ENCODE peak calls at places on chromosomes 4 and X, in eight cellular contexts. One of them, this sample, is unnamed.

GRCh38 chr4:128908735-128909134 is 99.2 kb downstream of the JADE1 start:
- DNase-seq in K562: no peak
- DNase-seq in colonic mucosa: no peak
- DNase-seq in heart left ventricle: no peak
- DNase-seq in cardiac muscle cell: no peak
- DNase-seq in ovary: no peak
- DNase-seq in dorsolateral prefrontal cortex: no peak
- DNase-seq in fibroblast of lung: peak
- DNase-seq in this sample: no peak

GRCh38 chrX:134362560-134363089 is 97.3 kb upstream of the HPRT1 start:
- DNase-seq in K562: no peak
- DNase-seq in colonic mucosa: no peak
- DNase-seq in heart left ventricle: no peak
- DNase-seq in cardiac muscle cell: no peak
- DNase-seq in ovary: no peak
- DNase-seq in dorsolateral prefrontal cortex: no peak
- DNase-seq in fibroblast of lung: no peak
- DNase-seq in this sample: no peak

GRCh38 chrX:110847334-110847733 is 51.7 kb upstream of the CHRDL1 start:
- DNase-seq in K562: peak
- DNase-seq in colonic mucosa: peak
- DNase-seq in heart left ventricle: no peak
- DNase-seq in cardiac muscle cell: peak
- DNase-seq in ovary: no peak
- DNase-seq in dorsolateral prefrontal cortex: no peak
- DNase-seq in fibroblast of lung: peak
- DNase-seq in this sample: no peak

GRCh38 chrX:40268126-40268525 is 170.4 kb upstream of the BCOR start:
- DNase-seq in K562: no peak
- DNase-seq in colonic mucosa: no peak
- DNase-seq in heart left ventricle: no peak
- DNase-seq in cardiac muscle cell: no peak
- DNase-seq in ovary: no peak
- DNase-seq in dorsolateral prefrontal cortex: no peak
- DNase-seq in fibroblast of lung: no peak
- DNase-seq in this sample: no peak

GRCh38 chr4:100170986-100171385 is 19.3 kb downstream of the DDIT4L start:
- DNase-seq in K562: no peak
- DNase-seq in colonic mucosa: no peak
- DNase-seq in heart left ventricle: no peak
- DNase-seq in cardiac muscle cell: no peak
- DNase-seq in ovary: no peak
- DNase-seq in dorsolateral prefrontal cortex: no peak
- DNase-seq in fibroblast of lung: no peak
- DNase-seq in this sample: no peak

GRCh38 chr4:73653695-73654106 is 33.5 kb upstream of the RASSF6 start:
- DNase-seq in K562: peak
- DNase-seq in colonic mucosa: peak
- DNase-seq in heart left ventricle: no peak
- DNase-seq in cardiac muscle cell: peak
- DNase-seq in ovary: no peak
- DNase-seq in dorsolateral prefrontal cortex: no peak
- DNase-seq in fibroblast of lung: peak
- DNase-seq in this sample: no peak

GRCh38 chr4:53863731-53864130 is 200.7 kb downstream of the CHIC2 start:
- DNase-seq in K562: no peak
- DNase-seq in colonic mucosa: no peak
- DNase-seq in heart left ventricle: no peak
- DNase-seq in cardiac muscle cell: peak
- DNase-seq in ovary: no peak
- DNase-seq in dorsolateral prefrontal cortex: no peak
- DNase-seq in fibroblast of lung: peak
- DNase-seq in this sample: no peak

GRCh38 chrX:9816094-9816700 is 30.0 kb downstream of the SHROOM2 start:
- DNase-seq in K562: no peak
- DNase-seq in colonic mucosa: no peak
- DNase-seq in heart left ventricle: no peak
- DNase-seq in cardiac muscle cell: no peak
- DNase-seq in ovary: no peak
- DNase-seq in dorsolateral prefrontal cortex: no peak
- DNase-seq in fibroblast of lung: no peak
- DNase-seq in this sample: no peak

GRCh38 chr4:59644765-59645164 is 1555.4 kb upstream of the ADGRL3 start:
- DNase-seq in K562: no peak
- DNase-seq in colonic mucosa: no peak
- DNase-seq in heart left ventricle: no peak
- DNase-seq in cardiac muscle cell: no peak
- DNase-seq in ovary: no peak
- DNase-seq in dorsolateral prefrontal cortex: no peak
- DNase-seq in fibroblast of lung: no peak
- DNase-seq in this sample: no peak

GRCh38 chrX:11151799-11152591 is 40.9 kb downstream of the HCCS start:
- DNase-seq in K562: no peak
- DNase-seq in colonic mucosa: no peak
- DNase-seq in heart left ventricle: no peak
- DNase-seq in cardiac muscle cell: no peak
- DNase-seq in ovary: no peak
- DNase-seq in dorsolateral prefrontal cortex: no peak
- DNase-seq in fibroblast of lung: no peak
- DNase-seq in this sample: no peak

GRCh38 chrX:81168391-81168790 is 33.3 kb downstream of the HMGN5 start:
- DNase-seq in K562: no peak
- DNase-seq in colonic mucosa: no peak
- DNase-seq in heart left ventricle: no peak
- DNase-seq in cardiac muscle cell: no peak
- DNase-seq in ovary: no peak
- DNase-seq in dorsolateral prefrontal cortex: no peak
- DNase-seq in fibroblast of lung: no peak
- DNase-seq in this sample: no peak

GRCh38 chr4:69750346-69750745 is 10.1 kb downstream of the SULT1B1 start:
- DNase-seq in K562: no peak
- DNase-seq in colonic mucosa: no peak
- DNase-seq in heart left ventricle: no peak
- DNase-seq in cardiac muscle cell: no peak
- DNase-seq in ovary: no peak
- DNase-seq in dorsolateral prefrontal cortex: no peak
- DNase-seq in fibroblast of lung: no peak
- DNase-seq in this sample: no peak

GRCh38 chr4:84497220-84497834 is 1.8 kb downstream of the NKX6-1 start:
- DNase-seq in K562: no peak
- DNase-seq in colonic mucosa: no peak
- DNase-seq in heart left ventricle: no peak
- DNase-seq in cardiac muscle cell: no peak
- DNase-seq in ovary: no peak
- DNase-seq in dorsolateral prefrontal cortex: no peak
- DNase-seq in fibroblast of lung: no peak
- DNase-seq in this sample: peak

GRCh38 chr4:150888625-150889024 is 126.5 kb downstream of the LRBA start:
- DNase-seq in K562: no peak
- DNase-seq in colonic mucosa: no peak
- DNase-seq in heart left ventricle: no peak
- DNase-seq in cardiac muscle cell: no peak
- DNase-seq in ovary: no peak
- DNase-seq in dorsolateral prefrontal cortex: no peak
- DNase-seq in fibroblast of lung: no peak
- DNase-seq in this sample: no peak

GRCh38 chr4:1050486-1051213 is 39.2 kb downstream of the FGFRL1 start:
- DNase-seq in K562: no peak
- DNase-seq in colonic mucosa: no peak
- DNase-seq in heart left ventricle: peak
- DNase-seq in cardiac muscle cell: no peak
- DNase-seq in ovary: peak
- DNase-seq in dorsolateral prefrontal cortex: peak
- DNase-seq in fibroblast of lung: peak
- DNase-seq in this sample: no peak

GRCh38 chr4:180596888-180597483 is 1646.2 kb upstream of the TENM3 start:
- DNase-seq in K562: no peak
- DNase-seq in colonic mucosa: no peak
- DNase-seq in heart left ventricle: no peak
- DNase-seq in cardiac muscle cell: no peak
- DNase-seq in ovary: no peak
- DNase-seq in dorsolateral prefrontal cortex: no peak
- DNase-seq in fibroblast of lung: no peak
- DNase-seq in this sample: no peak

GRCh38 chrX:7108995-7109634 is 38.4 kb upstream of the STS start:
- DNase-seq in K562: no peak
- DNase-seq in colonic mucosa: no peak
- DNase-seq in heart left ventricle: no peak
- DNase-seq in cardiac muscle cell: peak
- DNase-seq in ovary: no peak
- DNase-seq in dorsolateral prefrontal cortex: no peak
- DNase-seq in fibroblast of lung: no peak
- DNase-seq in this sample: no peak

GRCh38 chr4:82756061-82756460 is 42.5 kb downstream of the SCD5 start:
- DNase-seq in K562: no peak
- DNase-seq in colonic mucosa: no peak
- DNase-seq in heart left ventricle: no peak
- DNase-seq in cardiac muscle cell: no peak
- DNase-seq in ovary: no peak
- DNase-seq in dorsolateral prefrontal cortex: no peak
- DNase-seq in fibroblast of lung: no peak
- DNase-seq in this sample: no peak

DNA sequence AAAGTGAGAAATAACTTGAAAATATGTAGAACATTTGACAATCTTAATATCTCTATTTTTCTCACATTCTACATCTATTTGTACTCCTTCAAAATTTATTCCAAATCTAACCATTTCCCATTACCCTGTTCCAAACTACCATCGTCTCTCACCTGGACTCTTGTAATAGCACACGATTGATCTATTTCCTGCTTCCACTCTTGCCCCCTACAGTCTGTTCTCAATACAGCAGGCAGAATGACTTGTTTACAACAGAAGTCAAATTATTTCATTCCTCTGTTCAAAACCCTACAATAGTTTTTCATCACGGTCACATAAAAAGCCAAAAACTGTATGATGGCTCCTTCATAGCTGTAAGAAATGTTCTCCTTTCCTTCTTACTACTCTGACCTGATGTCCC is 21.1 kb upstream of the LUZP4 start:
- DNase-seq in K562: no peak
- DNase-seq in colonic mucosa: no peak
- DNase-seq in heart left ventricle: no peak
- DNase-seq in cardiac muscle cell: peak
- DNase-seq in ovary: no peak
- DNase-seq in dorsolateral prefrontal cortex: no peak
- DNase-seq in fibroblast of lung: peak
- DNase-seq in this sample: no peak
- TF ChIP-seq CTCF in K562: no peak
- TF ChIP-seq CTCF in colonic mucosa: peak
- TF ChIP-seq CTCF in heart left ventricle: peak
- TF ChIP-seq CTCF in cardiac muscle cell: peak
- TF ChIP-seq CTCF in ovary: no peak
- TF ChIP-seq CTCF in dorsolateral prefrontal cortex: peak
- TF ChIP-seq CTCF in fibroblast of lung: peak
- TF ChIP-seq CTCF in this sample: peak

GRCh38 chrX:113492895-113493294 is 652.3 kb upstream of the AMOT start:
- DNase-seq in K562: no peak
- DNase-seq in colonic mucosa: no peak
- DNase-seq in heart left ventricle: no peak
- DNase-seq in cardiac muscle cell: no peak
- DNase-seq in ovary: no peak
- DNase-seq in dorsolateral prefrontal cortex: no peak
- DNase-seq in fibroblast of lung: no peak
- DNase-seq in this sample: no peak
- TF ChIP-seq CTCF in K562: no peak
- TF ChIP-seq CTCF in colonic mucosa: no peak
- TF ChIP-seq CTCF in heart left ventricle: no peak
- TF ChIP-seq CTCF in cardiac muscle cell: no peak
- TF ChIP-seq CTCF in ovary: no peak
- TF ChIP-seq CTCF in dorsolateral prefrontal cortex: no peak
- TF ChIP-seq CTCF in fibroblast of lung: no peak
- TF ChIP-seq CTCF in this sample: no peak

GRCh38 chr4:27703771-27704170 is 843.1 kb downstream of the STIM2 start:
- DNase-seq in K562: no peak
- DNase-seq in colonic mucosa: no peak
- DNase-seq in heart left ventricle: no peak
- DNase-seq in cardiac muscle cell: no peak
- DNase-seq in ovary: no peak
- DNase-seq in dorsolateral prefrontal cortex: no peak
- DNase-seq in fibroblast of lung: no peak
- DNase-seq in this sample: no peak

GRCh38 chr4:27701563-27701962 is 840.9 kb downstream of the STIM2 start:
- DNase-seq in K562: no peak
- DNase-seq in colonic mucosa: no peak
- DNase-seq in heart left ventricle: no peak
- DNase-seq in cardiac muscle cell: no peak
- DNase-seq in ovary: no peak
- DNase-seq in dorsolateral prefrontal cortex: no peak
- DNase-seq in fibroblast of lung: no peak
- DNase-seq in this sample: no peak

DNA sequence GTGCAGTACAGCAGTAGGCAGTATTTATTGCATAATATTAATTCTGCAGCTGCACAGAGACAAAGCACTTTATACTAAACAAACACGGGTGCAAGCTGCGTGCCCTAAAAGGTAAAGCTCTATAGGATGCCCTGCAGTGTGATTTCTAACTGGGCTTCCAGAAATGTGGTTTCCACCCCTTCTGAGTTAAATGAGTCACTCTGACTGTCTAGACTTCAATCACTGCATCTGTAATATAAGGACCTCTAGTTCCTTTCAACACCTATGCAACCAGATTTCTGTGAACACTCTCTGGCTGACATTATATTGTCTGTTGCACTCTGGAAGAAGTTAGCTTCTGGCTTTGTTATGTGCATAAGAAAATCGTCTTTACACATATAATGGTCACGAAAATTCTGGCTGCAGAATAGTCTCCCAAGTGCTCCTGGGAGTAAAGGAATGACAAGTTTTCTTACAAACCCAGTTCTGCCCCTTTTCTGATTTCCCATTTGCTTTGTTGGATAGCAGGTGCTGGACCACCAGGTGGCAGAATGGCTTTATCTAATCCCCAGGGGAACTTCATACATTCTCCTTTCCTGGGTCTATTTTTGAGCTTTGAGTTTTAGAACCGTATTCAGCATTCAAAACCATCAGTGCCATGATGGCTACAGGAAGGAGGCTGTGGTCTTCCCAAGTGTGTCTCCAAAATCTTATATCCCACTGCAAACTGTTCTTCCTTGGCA is 842.2 kb downstream of the STIM2 start:
- DNase-seq in K562: peak
- DNase-seq in colonic mucosa: no peak
- DNase-seq in heart left ventricle: no peak
- DNase-seq in cardiac muscle cell: peak
- DNase-seq in ovary: no peak
- DNase-seq in dorsolateral prefrontal cortex: no peak
- DNase-seq in fibroblast of lung: peak
- DNase-seq in this sample: no peak
- TF ChIP-seq CTCF in K562: no peak
- TF ChIP-seq CTCF in colonic mucosa: no peak
- TF ChIP-seq CTCF in heart left ventricle: no peak
- TF ChIP-seq CTCF in cardiac muscle cell: no peak
- TF ChIP-seq CTCF in ovary: no peak
- TF ChIP-seq CTCF in dorsolateral prefrontal cortex: peak
- TF ChIP-seq CTCF in fibroblast of lung: peak
- TF ChIP-seq CTCF in this sample: no peak

GRCh38 chr4:90120037-90120436 is 7.2 kb upstream of the CCSER1 start:
- DNase-seq in K562: no peak
- DNase-seq in colonic mucosa: no peak
- DNase-seq in heart left ventricle: no peak
- DNase-seq in cardiac muscle cell: no peak
- DNase-seq in ovary: no peak
- DNase-seq in dorsolateral prefrontal cortex: no peak
- DNase-seq in fibroblast of lung: no peak
- DNase-seq in this sample: no peak
- TF ChIP-seq CTCF in K562: no peak
- TF ChIP-seq CTCF in colonic mucosa: no peak
- TF ChIP-seq CTCF in heart left ventricle: peak
- TF ChIP-seq CTCF in cardiac muscle cell: no peak
- TF ChIP-seq CTCF in ovary: no peak
- TF ChIP-seq CTCF in dorsolateral prefrontal cortex: no peak
- TF ChIP-seq CTCF in fibroblast of lung: no peak
- TF ChIP-seq CTCF in this sample: no peak

GRCh38 chr4:163665521-163666334 is 171.2 kb downstream of the TMA16 start:
- DNase-seq in K562: no peak
- DNase-seq in colonic mucosa: no peak
- DNase-seq in heart left ventricle: no peak
- DNase-seq in cardiac muscle cell: no peak
- DNase-seq in ovary: no peak
- DNase-seq in dorsolateral prefrontal cortex: no peak
- DNase-seq in fibroblast of lung: no peak
- DNase-seq in this sample: no peak
- TF ChIP-seq CTCF in K562: no peak
- TF ChIP-seq CTCF in colonic mucosa: no peak
- TF ChIP-seq CTCF in heart left ventricle: no peak
- TF ChIP-seq CTCF in cardiac muscle cell: no peak
- TF ChIP-seq CTCF in ovary: no peak
- TF ChIP-seq CTCF in dorsolateral prefrontal cortex: no peak
- TF ChIP-seq CTCF in fibroblast of lung: peak
- TF ChIP-seq CTCF in this sample: no peak